ENCODE peak calls at places on chromosomes 3 and 15, in five cellular contexts. J is GM12878, P is A549, U is endothelial cell of umbilical vein, O is K562. M is an unnamed sample.

GRCh38 chr15:36614016-36614415 is 34.6 kb downstream of the CDIN1 start:
- DNase-seq in J (no peak), P (no peak), U (no peak), O (no peak), M (no peak)

GRCh38 chr3:71581981-71582611 is 1.4 kb downstream of the FOXP1 start:
- DNase-seq in J (no peak), P (no peak), U (peak; percentile 56), O (peak; percentile 64), M (peak; percentile 95)

GRCh38 chr15:38398134-38398533 is 55.8 kb upstream of the FAM98B start:
- DNase-seq in J (no peak), P (no peak), U (peak; percentile 73), O (no peak), M (no peak)

GRCh38 chr3:192501427-192501826 is 225.9 kb downstream of the FGF12 start:
- DNase-seq in J (no peak), P (no peak), U (no peak), O (no peak), M (no peak)

GRCh38 chr3:134054231-134054630 is 24.5 kb upstream of the SLCO2A1 start:
- DNase-seq in J (no peak), P (no peak), U (no peak), O (no peak), M (no peak)

GRCh38 chr3:84547971-84548970 is 410.5 kb upstream of the CADM2 start:
- DNase-seq in J (no peak), P (peak; percentile 14), U (no peak), O (peak; percentile 3), M (peak; percentile 36)

GRCh38 chr3:52534281-52535183 is 875 bp upstream of the NT5DC2 start:
- DNase-seq in J (no peak), P (no peak), U (no peak), O (peak; percentile 77), M (peak; percentile 59)

GRCh38 chr15:82851981-82852511 is 42.6 kb downstream of the WHAMM start:
- DNase-seq in J (no peak), P (no peak), U (no peak), O (no peak), M (no peak)

GRCh38 chr15:61750271-61751084 is 309.8 kb downstream of the VPS13C start:
- DNase-seq in J (no peak), P (no peak), U (no peak), O (no peak), M (no peak)

GRCh38 chr3:16516695-16517481 is 3.4 kb upstream of the RFTN1 start:
- DNase-seq in J (no peak), P (peak; percentile 38), U (peak; percentile 76), O (peak; percentile 9), M (no peak)

GRCh38 chr3:191170097-191170496 is 28.9 kb upstream of the OSTN start:
- DNase-seq in J (no peak), P (no peak), U (no peak), O (no peak), M (no peak)

GRCh38 chr15:40307421-40308165 is at the start of gene PLCB2:
- DNase-seq in J (peak; percentile 16), P (peak; percentile 23), U (no peak), O (peak; percentile 55), M (peak; percentile 96)

GRCh38 chr3:112101946-112102345 is 15.8 kb downstream of the C3orf52 start:
- DNase-seq in J (no peak), P (no peak), U (peak; percentile 58), O (no peak), M (no peak)

GRCh38 chr3:124413393-124413792 is 316.9 kb upstream of the UMPS start:
- DNase-seq in J (no peak), P (no peak), U (peak; percentile 66), O (no peak), M (no peak)

GRCh38 chr3:97871788-97872187 is 50.0 kb downstream of the CRYBG3 start:
- DNase-seq in J (no peak), P (no peak), U (no peak), O (no peak), M (no peak)

GRCh38 chr3:97871206-97871605 is 49.4 kb downstream of the CRYBG3 start:
- DNase-seq in J (no peak), P (no peak), U (no peak), O (no peak), M (no peak)

GRCh38 chr3:97872209-97873042 is 50.6 kb downstream of the CRYBG3 start:
- DNase-seq in J (no peak), P (no peak), U (peak; percentile 86), O (no peak), M (no peak)
- TF ChIP-seq CTCF in J (no peak), P (no peak), U (no peak), O (no peak), M (no peak)

GRCh38 chr15:101181349-101181748 is 70.5 kb downstream of the CHSY1 start:
- DNase-seq in J (no peak), P (no peak), U (no peak), O (no peak), M (no peak)

GRCh38 chr15:101179341-101180153 is 72.3 kb downstream of the CHSY1 start:
- DNase-seq in J (no peak), P (no peak), U (no peak), O (no peak), M (no peak)

GRCh38 chr15:101176625-101177024 is 75.2 kb downstream of the CHSY1 start:
- DNase-seq in J (no peak), P (no peak), U (peak; percentile 79), O (no peak), M (no peak)

GRCh38 chr15:101180620-101181307 is 71.1 kb downstream of the CHSY1 start:
- DNase-seq in J (no peak), P (no peak), U (no peak), O (no peak), M (no peak)

GRCh38 chr15:101178414-101178813 is 73.4 kb downstream of the CHSY1 start:
- DNase-seq in J (no peak), P (no peak), U (no peak), O (no peak), M (no peak)
- TF ChIP-seq POLR2A in J (no peak), P (no peak), U (no peak), O (no peak), M (no peak)

DNA sequence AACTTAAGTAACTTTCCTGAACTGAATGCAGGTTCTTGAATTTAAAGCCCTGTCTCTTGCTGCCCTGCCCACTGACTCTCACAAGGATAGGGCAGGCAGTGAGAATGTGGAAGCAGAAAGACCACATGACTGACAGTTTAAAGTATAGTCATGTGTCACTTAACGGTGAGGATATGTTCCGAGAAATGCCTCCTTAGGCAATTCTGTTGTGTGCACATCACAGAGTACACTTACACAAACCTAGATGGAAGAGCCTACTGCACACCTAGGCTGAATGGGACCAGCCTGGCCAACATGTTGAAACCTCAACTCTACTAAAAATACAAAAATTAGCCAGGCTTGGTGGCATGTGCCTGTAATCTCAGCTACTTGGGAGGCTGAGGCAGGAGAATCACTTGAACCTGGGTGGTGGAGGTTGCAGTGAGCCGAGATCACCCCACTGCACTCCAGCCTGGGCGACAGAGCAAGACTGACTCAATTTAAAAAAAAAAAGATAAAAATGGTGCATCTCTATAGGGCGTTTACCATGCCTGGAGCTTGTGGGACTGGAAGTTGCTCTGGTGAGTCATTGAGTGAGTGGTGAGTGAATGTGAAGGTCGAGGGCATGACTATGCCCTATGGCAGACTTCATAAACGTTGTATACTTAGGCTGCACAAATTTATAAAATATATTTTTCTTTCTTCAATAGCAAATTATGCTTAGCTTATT is 18.9 kb upstream of the COPG1 start:
- DNase-seq in J (no peak), P (no peak), U (peak; percentile 46), O (peak; percentile 71), M (peak; percentile 66)
- TF ChIP-seq MYC in J (no peak), P (no peak), U (no peak), O (peak; percentile 7), M (no peak)

GRCh38 chr3:132536442-132537153 is 60.5 kb upstream of the ACKR4 start:
- DNase-seq in J (no peak), P (no peak), U (peak; percentile 32), O (peak; percentile 7), M (peak; percentile 27)
- TF ChIP-seq CTCF in J (no peak), P (no peak), U (no peak), O (peak; percentile 15), M (no peak)

DNA sequence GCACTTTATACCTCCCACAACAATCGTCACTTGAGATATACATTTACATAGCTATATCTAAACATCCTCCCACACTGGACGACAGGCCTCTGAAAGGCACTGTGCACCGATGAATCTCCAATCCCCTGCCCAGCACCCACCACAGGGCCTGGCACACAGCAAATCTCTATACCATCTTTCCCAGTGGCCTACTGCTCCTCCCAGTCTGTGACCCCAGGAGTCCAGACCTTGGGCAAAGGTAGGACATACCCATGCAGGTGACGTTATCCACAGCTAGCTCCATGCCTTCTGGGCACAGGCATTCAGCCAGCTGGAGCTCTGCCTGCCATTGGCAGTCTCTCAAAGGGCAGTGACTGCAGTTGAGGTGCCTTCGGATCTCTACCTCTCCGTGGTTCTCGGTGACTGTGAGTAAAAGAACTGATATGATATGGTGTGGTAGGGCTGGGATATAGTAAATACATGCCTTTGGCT is 5.8 kb downstream of the LTK start:
- DNase-seq in J (no peak), P (no peak), U (no peak), O (no peak), M (no peak)
- TF ChIP-seq POLR2A in J (no peak), P (no peak), U (no peak), O (no peak), M (no peak)

GRCh38 chr3:30875505-30875904 is 19.0 kb downstream of the GADL1 start:
- DNase-seq in J (no peak), P (no peak), U (no peak), O (no peak), M (no peak)
- TF ChIP-seq MYC in J (no peak), P (no peak), U (no peak), O (no peak), M (no peak)

GRCh38 chr3:44117239-44117638 is 124.4 kb upstream of the TOPAZ1 start:
- DNase-seq in J (no peak), P (no peak), U (no peak), O (no peak), M (no peak)
- TF ChIP-seq CTCF in J (no peak), P (no peak), U (no peak), O (no peak), M (no peak)

M was measured in NB4.